ENCODE peak calls at places on chromosomes 11 and 22, in ten cellular contexts. V is D721Med; Q is neural crest cell; O is CD4-positive, alpha-beta T cell; G is body of pancreas; Z is H1; T is fibroblast of mammary gland; K is heart left ventricle; X is choroid plexus epithelial cell; R is tibial artery. U is an unnamed sample.

GRCh38 chr11:55942785-55943392 is 6.7 kb upstream of the OR5I1 start:
- DNase-seq in G (peak; percentile 14), R (no peak), V (no peak), Q (no peak), X (peak; percentile 48), K (no peak), O (no peak), Z (no peak), T (peak; percentile 43), U (no peak)

GRCh38 chr11:61139391-61139790 is 21.8 kb downstream of the VPS37C start:
- DNase-seq in X (no peak), Z (no peak), Q (no peak), O (no peak), G (no peak), K (no peak), R (no peak), V (no peak), T (no peak), U (no peak)

GRCh38 chr11:46366661-46367161 is 14.8 kb upstream of the MDK start:
- DNase-seq in V (no peak), Z (no peak), K (no peak), T (no peak), O (no peak), Q (no peak), R (no peak), X (no peak), G (no peak), U (no peak)

GRCh38 chr11:59197990-59198389 is 14.7 kb downstream of the MPEG1 start:
- DNase-seq in Q (no peak), V (no peak), T (no peak), G (peak; percentile 76), Z (no peak), X (peak; percentile 27), K (peak; percentile 65), O (no peak), R (peak; percentile 68), U (no peak)

GRCh38 chr11:106415510-106415909 is 338.0 kb downstream of the AASDHPPT start:
- DNase-seq in X (no peak), V (no peak), O (no peak), G (no peak), Z (no peak), R (no peak), Q (no peak), T (no peak), K (no peak), U (no peak)

GRCh38 chr11:127308291-127308690 is 307.7 kb upstream of the KIRREL3 start:
- DNase-seq in X (no peak), V (no peak), T (no peak), K (no peak), G (no peak), Z (no peak), Q (no peak), O (no peak), R (no peak), U (no peak)

GRCh38 chr22:27115816-27116256 is 458.4 kb downstream of the MIAT start:
- DNase-seq in G (peak; percentile 84), V (no peak), Q (no peak), X (peak; percentile 81), O (no peak), Z (no peak), T (peak; percentile 17), K (no peak), R (no peak), U (no peak)

GRCh38 chr22:42939941-42940653 is 74.9 kb downstream of the PACSIN2 start:
- DNase-seq in K (no peak), Q (no peak), R (no peak), V (no peak), Z (no peak), T (peak; percentile 91), O (no peak), X (peak; percentile 93), G (peak; percentile 90), U (no peak)

GRCh38 chr22:46142548-46143490 is 7.5 kb upstream of the PPARA start:
- DNase-seq in R (peak; percentile 9), T (no peak), X (no peak), Q (no peak), K (no peak), G (no peak), O (no peak), V (no peak), Z (no peak), U (no peak)

GRCh38 chr11:63903884-63904283 is 13.1 kb downstream of the RCOR2 start:
- DNase-seq in X (no peak), Q (no peak), T (no peak), V (no peak), G (no peak), R (no peak), Z (no peak), O (no peak), K (no peak), U (no peak)

GRCh38 chr11:63897459-63898156 is 19.4 kb downstream of the RCOR2 start:
- DNase-seq in T (no peak), X (no peak), O (no peak), Q (no peak), Z (no peak), R (no peak), K (no peak), G (no peak), V (no peak), U (no peak)

GRCh38 chr11:63905179-63905578 is 11.8 kb downstream of the RCOR2 start:
- DNase-seq in Z (no peak), G (no peak), K (no peak), V (no peak), Q (no peak), R (peak; percentile 27), O (no peak), X (no peak), T (no peak), U (no peak)

GRCh38 chr11:63904743-63905142 is 12.2 kb downstream of the RCOR2 start:
- DNase-seq in K (no peak), G (no peak), Z (no peak), V (no peak), O (no peak), Q (no peak), X (no peak), R (no peak), T (no peak), U (no peak)

GRCh38 chr11:63901660-63902059 is 15.3 kb downstream of the RCOR2 start:
- DNase-seq in V (no peak), Z (no peak), T (peak; percentile 50), R (no peak), Q (no peak), K (no peak), G (no peak), X (peak; percentile 62), O (no peak), U (no peak)
- TF ChIP-seq CTCF in V (peak; percentile 2), Z (peak; percentile 59), T (peak; percentile 54), R (no peak), Q (peak; percentile 49), K (no peak), G (peak; percentile 19), X (peak; percentile 77), O (no peak), U (no peak)

DNA sequence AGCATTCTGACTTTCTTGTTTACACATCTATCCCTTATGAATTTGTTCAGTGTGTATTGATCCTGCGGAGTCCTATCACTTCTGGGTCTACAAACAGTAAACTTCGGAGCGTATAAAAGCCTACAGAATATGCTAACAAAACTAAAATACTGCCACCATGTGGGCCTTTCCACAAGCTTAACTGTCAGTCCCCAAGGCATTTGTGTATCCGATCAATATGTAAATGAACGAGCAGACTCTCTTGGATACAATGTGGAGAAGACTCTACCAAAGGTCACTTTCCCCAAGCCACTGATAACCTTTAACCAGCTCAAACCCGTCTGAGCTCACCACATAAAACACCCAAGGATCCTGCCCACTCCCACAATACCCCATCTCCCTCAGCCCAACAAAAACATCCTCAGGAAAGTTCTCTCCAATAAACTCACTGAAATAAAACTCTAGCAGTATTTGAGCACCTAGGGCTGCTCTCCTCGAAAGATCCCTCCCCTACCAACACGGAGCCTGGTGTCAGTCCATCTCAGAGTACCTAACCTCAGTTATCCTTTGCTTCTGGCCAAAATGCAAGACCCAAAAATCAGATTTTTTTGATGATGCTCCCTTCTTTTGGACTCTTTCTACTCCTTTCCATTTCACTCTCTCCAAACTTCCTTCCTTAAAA is 17.8 kb downstream of the ADA2 start:
- DNase-seq in K (no peak), Q (no peak), T (peak; percentile 53), R (no peak), G (peak; percentile 29), Z (no peak), O (no peak), X (peak; percentile 59), V (no peak), U (no peak)
- TF ChIP-seq CTCF in K (peak; percentile 10), Q (peak; percentile 49), T (peak; percentile 27), R (no peak), G (peak; percentile 44), Z (peak; percentile 23), O (peak; percentile 15), X (peak; percentile 53), V (peak; percentile 36), U (no peak)

DNA sequence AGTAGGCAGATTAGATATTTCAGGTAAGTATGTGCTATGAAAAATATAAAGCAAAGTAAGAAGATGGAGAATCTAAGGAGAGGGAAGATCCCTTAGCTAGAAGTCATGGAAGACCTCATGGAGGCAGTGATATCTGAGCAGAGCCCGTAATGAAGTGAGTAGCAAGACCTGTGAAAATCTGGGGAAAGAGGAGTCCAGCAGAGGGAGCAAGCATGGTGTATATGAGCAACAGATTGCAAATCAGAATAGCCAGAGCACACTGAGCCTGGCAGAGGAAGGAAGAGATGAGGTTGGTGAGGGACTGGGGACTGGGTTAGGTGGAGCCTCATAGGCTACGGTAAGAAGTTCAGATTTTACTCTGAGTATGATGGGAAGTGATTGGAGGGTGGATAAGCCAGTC is 9.4 kb downstream of the LHFPL7 start:
- DNase-seq in Q (peak; percentile 10), Z (no peak), K (no peak), G (peak; percentile 21), R (no peak), X (peak; percentile 62), V (no peak), T (peak; percentile 11), O (no peak), U (no peak)
- TF ChIP-seq CTCF in Q (peak; percentile 46), Z (peak; percentile 59), K (no peak), G (peak; percentile 20), R (no peak), X (peak; percentile 66), V (peak; percentile 40), T (peak; percentile 22), O (no peak), U (peak; percentile 11)

GRCh38 chr11:68021167-68021787 is 9.2 kb upstream of the NDUFS8 start:
- DNase-seq in O (no peak), T (no peak), V (no peak), K (no peak), Q (no peak), R (no peak), X (no peak), G (peak; percentile 63), Z (no peak), U (no peak)
- TF ChIP-seq CTCF in O (no peak), T (peak; percentile 7), V (no peak), K (no peak), Q (peak; percentile 32), R (no peak), X (peak; percentile 46), G (peak; percentile 51), Z (peak; percentile 39), U (peak; percentile 16)

U was measured in nephron progenitor cell.